ENCODE peak calls at places on chromosomes 13 and 19, in five cellular contexts. B is CD4-positive, alpha-beta T cell; G is iPS-NIHi11; X is epithelial cell of prostate; V is stimulated activated CD8-positive, alpha-beta memory T cell treated with anti-CD3 and anti-CD28 coated beads, Interleukin-7, amount 100 ng/mL, for 24 hours. Q is an unnamed sample.

GRCh38 chr19:7905859-7906258 is 2.2 kb downstream of the MAP2K7 start:
- DNase-seq in B (no peak), G (no peak), X (no peak), V (no peak), Q (no peak)

GRCh38 chr13:23918208-23918607 is 20.9 kb upstream of the C1QTNF9B start:
- DNase-seq in B (no peak), G (no peak), X (no peak), V (no peak), Q (no peak)

GRCh38 chr13:99981115-99982020 is at the start of gene ZIC2:
- DNase-seq in B (no peak), G (peak; percentile 66), X (no peak), V (no peak), Q (no peak)

GRCh38 chr13:112624602-112625430 is 36.9 kb upstream of the TUBGCP3 start:
- DNase-seq in B (no peak), G (no peak), X (no peak), V (no peak), Q (no peak)

GRCh38 chr19:43634516-43634876 is 5.2 kb downstream of the CADM4 start:
- DNase-seq in B (no peak), G (peak; percentile 48), X (no peak), V (no peak), Q (peak; percentile 73)

GRCh38 chr13:84574851-84575250 is 692.6 kb upstream of the SLITRK1 start:
- DNase-seq in B (no peak), G (no peak), X (no peak), V (no peak), Q (peak; percentile 1)

GRCh38 chr13:41930154-41930553 is 30.8 kb downstream of the VWA8 start:
- DNase-seq in B (no peak), G (no peak), X (no peak), V (no peak), Q (no peak)

GRCh38 chr13:74511523-74511922 is 377.3 kb upstream of the KLF12 start:
- DNase-seq in B (no peak), G (no peak), X (no peak), V (no peak), Q (no peak)

GRCh38 chr19:4831351-4832340 is at the start of gene TICAM1:
- DNase-seq in B (peak; percentile 64), G (peak; percentile 71), X (peak; percentile 68), V (peak; percentile 55), Q (no peak)

GRCh38 chr19:33486936-33487793 is 34.4 kb downstream of the PEPD start:
- DNase-seq in B (no peak), G (no peak), X (no peak), V (no peak), Q (no peak)

GRCh38 chr13:95713651-95714050 is 36.7 kb downstream of the DNAJC3 start:
- DNase-seq in B (no peak), G (no peak), X (no peak), V (no peak), Q (no peak)

GRCh38 chr19:54312436-54313362 is at the start of gene LILRA5:
- DNase-seq in B (no peak), G (no peak), X (no peak), V (no peak), Q (no peak)

GRCh38 chr19:35460608-35461007 is 12.6 kb downstream of the FFAR2 start:
- DNase-seq in B (no peak), G (no peak), X (no peak), V (no peak), Q (no peak)

GRCh38 chr13:76250211-76250610 is 614.1 kb downstream of the LMO7 start:
- DNase-seq in B (no peak), G (no peak), X (no peak), V (no peak), Q (no peak)

GRCh38 chr13:36884235-36884634 is 35.8 kb downstream of the SMAD9 start:
- DNase-seq in B (no peak), G (no peak), X (no peak), V (no peak), Q (no peak)

GRCh38 chr13:71290963-71291937 is 575.8 kb downstream of the DACH1 start:
- DNase-seq in B (peak; percentile 3), G (no peak), X (no peak), V (no peak), Q (peak; percentile 38)

GRCh38 chr13:40352807-40353562 is 313.5 kb downstream of the FOXO1 start:
- DNase-seq in B (no peak), G (no peak), X (no peak), V (no peak), Q (peak; percentile 24)

GRCh38 chr13:100789481-100789880 is 114.9 kb upstream of the TMTC4 start:
- DNase-seq in B (no peak), G (no peak), X (no peak), V (no peak), Q (peak; percentile 89)

GRCh38 chr19:50357178-50358100 is 8.0 kb downstream of the NAPSA start:
- DNase-seq in B (peak; percentile 77), G (peak; percentile 65), X (no peak), V (peak; percentile 77), Q (peak; percentile 70)

GRCh38 chr13:98478134-98479129 is 98.5 kb downstream of the STK24 start:
- DNase-seq in B (no peak), G (peak; percentile 49), X (no peak), V (no peak), Q (no peak)

GRCh38 chr13:37382156-37382555 is 216.4 kb downstream of the POSTN start:
- DNase-seq in B (no peak), G (no peak), X (no peak), V (no peak), Q (no peak)

GRCh38 chr19:18910010-18910409 is 9.2 kb downstream of the COPE start:
- DNase-seq in B (no peak), G (no peak), X (no peak), V (no peak), Q (no peak)

GRCh38 chr13:20411638-20412342 is 113.9 kb downstream of the CRYL1 start:
- DNase-seq in B (no peak), G (no peak), X (no peak), V (peak; percentile 12), Q (no peak)

Q was measured in globus pallidus.